ENCODE peak calls at places on chromosomes 3 and 15, in eight cellular contexts. One of them, this sample, is unnamed.

GRCh38 chr3:184050217-184050847 is 2.5 kb upstream of the HTR3C start:
- DNase-seq in activated T-cell treated with anti-CD3 and anti-CD28 coated beads for 1 hour: no peak
- DNase-seq in activated CD8-positive, alpha-beta memory T cell treated with anti-CD3 and anti-CD28 coated beads for 24 hours: no peak
- DNase-seq in AML-193: peak
- DNase-seq in dorsolateral prefrontal cortex: no peak
- DNase-seq in mesenteric fat pad: no peak
- DNase-seq in caudate nucleus: no peak
- DNase-seq in choroid plexus epithelial cell: no peak
- DNase-seq in this sample: no peak

GRCh38 chr3:190092250-190092649 is 28.4 kb downstream of the P3H2 start:
- DNase-seq in activated T-cell treated with anti-CD3 and anti-CD28 coated beads for 1 hour: no peak
- DNase-seq in activated CD8-positive, alpha-beta memory T cell treated with anti-CD3 and anti-CD28 coated beads for 24 hours: no peak
- DNase-seq in AML-193: no peak
- DNase-seq in dorsolateral prefrontal cortex: no peak
- DNase-seq in mesenteric fat pad: no peak
- DNase-seq in caudate nucleus: no peak
- DNase-seq in choroid plexus epithelial cell: peak
- DNase-seq in this sample: peak

GRCh38 chr15:26713498-26713897 is 59.4 kb downstream of the GABRB3 start:
- DNase-seq in activated T-cell treated with anti-CD3 and anti-CD28 coated beads for 1 hour: no peak
- DNase-seq in activated CD8-positive, alpha-beta memory T cell treated with anti-CD3 and anti-CD28 coated beads for 24 hours: no peak
- DNase-seq in AML-193: no peak
- DNase-seq in dorsolateral prefrontal cortex: peak
- DNase-seq in mesenteric fat pad: no peak
- DNase-seq in caudate nucleus: no peak
- DNase-seq in choroid plexus epithelial cell: no peak
- DNase-seq in this sample: no peak

GRCh38 chr3:140844072-140844471 is 97.6 kb upstream of the SLC25A36 start:
- DNase-seq in activated T-cell treated with anti-CD3 and anti-CD28 coated beads for 1 hour: no peak
- DNase-seq in activated CD8-positive, alpha-beta memory T cell treated with anti-CD3 and anti-CD28 coated beads for 24 hours: no peak
- DNase-seq in AML-193: no peak
- DNase-seq in dorsolateral prefrontal cortex: no peak
- DNase-seq in mesenteric fat pad: no peak
- DNase-seq in caudate nucleus: no peak
- DNase-seq in choroid plexus epithelial cell: no peak
- DNase-seq in this sample: no peak

GRCh38 chr15:68190048-68190447 is 15.1 kb downstream of the CALML4 start:
- DNase-seq in activated T-cell treated with anti-CD3 and anti-CD28 coated beads for 1 hour: no peak
- DNase-seq in activated CD8-positive, alpha-beta memory T cell treated with anti-CD3 and anti-CD28 coated beads for 24 hours: no peak
- DNase-seq in AML-193: no peak
- DNase-seq in dorsolateral prefrontal cortex: no peak
- DNase-seq in mesenteric fat pad: no peak
- DNase-seq in caudate nucleus: no peak
- DNase-seq in choroid plexus epithelial cell: no peak
- DNase-seq in this sample: no peak

GRCh38 chr3:10927551-10927950 is 65.0 kb upstream of the SLC6A1 start:
- DNase-seq in activated T-cell treated with anti-CD3 and anti-CD28 coated beads for 1 hour: no peak
- DNase-seq in activated CD8-positive, alpha-beta memory T cell treated with anti-CD3 and anti-CD28 coated beads for 24 hours: no peak
- DNase-seq in AML-193: no peak
- DNase-seq in dorsolateral prefrontal cortex: no peak
- DNase-seq in mesenteric fat pad: peak
- DNase-seq in caudate nucleus: no peak
- DNase-seq in choroid plexus epithelial cell: no peak
- DNase-seq in this sample: peak

GRCh38 chr3:64916937-64917336 is 229.1 kb upstream of the ADAMTS9 start:
- DNase-seq in activated T-cell treated with anti-CD3 and anti-CD28 coated beads for 1 hour: no peak
- DNase-seq in activated CD8-positive, alpha-beta memory T cell treated with anti-CD3 and anti-CD28 coated beads for 24 hours: no peak
- DNase-seq in AML-193: no peak
- DNase-seq in dorsolateral prefrontal cortex: no peak
- DNase-seq in mesenteric fat pad: no peak
- DNase-seq in caudate nucleus: no peak
- DNase-seq in choroid plexus epithelial cell: no peak
- DNase-seq in this sample: no peak

GRCh38 chr3:123285931-123286307 is 84.2 kb downstream of the SEC22A start:
- DNase-seq in activated T-cell treated with anti-CD3 and anti-CD28 coated beads for 1 hour: no peak
- DNase-seq in activated CD8-positive, alpha-beta memory T cell treated with anti-CD3 and anti-CD28 coated beads for 24 hours: peak
- DNase-seq in AML-193: no peak
- DNase-seq in dorsolateral prefrontal cortex: no peak
- DNase-seq in mesenteric fat pad: no peak
- DNase-seq in caudate nucleus: no peak
- DNase-seq in choroid plexus epithelial cell: no peak
- DNase-seq in this sample: no peak

GRCh38 chr3:105066106-105066839 is 300.4 kb upstream of the ALCAM start:
- DNase-seq in activated T-cell treated with anti-CD3 and anti-CD28 coated beads for 1 hour: no peak
- DNase-seq in activated CD8-positive, alpha-beta memory T cell treated with anti-CD3 and anti-CD28 coated beads for 24 hours: no peak
- DNase-seq in AML-193: no peak
- DNase-seq in dorsolateral prefrontal cortex: no peak
- DNase-seq in mesenteric fat pad: no peak
- DNase-seq in caudate nucleus: no peak
- DNase-seq in choroid plexus epithelial cell: peak
- DNase-seq in this sample: no peak

GRCh38 chr15:60591491-60592385 is 112.8 kb upstream of the ICE2 start:
- DNase-seq in activated T-cell treated with anti-CD3 and anti-CD28 coated beads for 1 hour: no peak
- DNase-seq in activated CD8-positive, alpha-beta memory T cell treated with anti-CD3 and anti-CD28 coated beads for 24 hours: peak
- DNase-seq in AML-193: no peak
- DNase-seq in dorsolateral prefrontal cortex: peak
- DNase-seq in mesenteric fat pad: peak
- DNase-seq in caudate nucleus: no peak
- DNase-seq in choroid plexus epithelial cell: no peak
- DNase-seq in this sample: no peak

GRCh38 chr15:101522621-101523559 is 33.4 kb upstream of the PCSK6 start:
- DNase-seq in activated T-cell treated with anti-CD3 and anti-CD28 coated beads for 1 hour: no peak
- DNase-seq in activated CD8-positive, alpha-beta memory T cell treated with anti-CD3 and anti-CD28 coated beads for 24 hours: no peak
- DNase-seq in AML-193: no peak
- DNase-seq in dorsolateral prefrontal cortex: no peak
- DNase-seq in mesenteric fat pad: no peak
- DNase-seq in caudate nucleus: no peak
- DNase-seq in choroid plexus epithelial cell: no peak
- DNase-seq in this sample: no peak